ENCODE peak calls at places on chromosomes 5 and 9, in nine cellular contexts. U, Q, Z, K, G, N, I, P and W are unnamed samples.

GRCh38 chr5:1786621-1787471 is 12.8 kb downstream of the MRPL36 start:
- DNase-seq in Z (no peak), P (no peak), K (no peak), G (no peak), I (no peak), N (no peak), Q (no peak), U (no peak), W (no peak)

GRCh38 chr9:98315551-98316060 is 60.2 kb upstream of the TBC1D2 start:
- DNase-seq in K (peak), G (peak), Z (peak), U (peak), N (peak), I (peak), P (peak), Q (peak), W (peak)

GRCh38 chr5:66307647-66308257 is 163.7 kb downstream of the SREK1 start:
- DNase-seq in Z (peak), I (no peak), G (peak), K (no peak), N (peak), U (peak), Q (peak), P (no peak), W (peak)

GRCh38 chr9:134585746-134586706 is 55.6 kb upstream of the COL5A1 start:
- DNase-seq in N (peak), U (peak), I (peak), G (no peak), Z (peak), Q (no peak), P (no peak), K (no peak), W (peak)

GRCh38 chr5:141835928-141836667 is 42.1 kb downstream of the PCDH1 start:
- DNase-seq in K (no peak), Q (no peak), P (no peak), G (no peak), I (no peak), N (no peak), Z (no peak), U (peak), W (no peak)

GRCh38 chr5:151139646-151140045 is 17.9 kb downstream of the ANXA6 start:
- DNase-seq in Q (no peak), I (no peak), Z (no peak), U (no peak), G (no peak), P (no peak), N (no peak), K (no peak), W (no peak)

GRCh38 chr5:162067651-162068411 is at the start of gene GABRG2:
- DNase-seq in U (no peak), Z (no peak), N (no peak), P (no peak), Q (no peak), I (peak), G (no peak), K (no peak), W (no peak)

GRCh38 chr9:109861499-109861898 is 81.5 kb downstream of the PALM2AKAP2 start:
- DNase-seq in U (no peak), Q (no peak), N (no peak), P (no peak), Z (no peak), I (no peak), K (no peak), G (no peak), W (no peak)

GRCh38 chr9:136741885-136742568 is 713 bp downstream of the LCN10 start:
- DNase-seq in Z (no peak), P (no peak), I (no peak), U (no peak), G (no peak), Q (no peak), N (no peak), K (peak), W (no peak)

GRCh38 chr9:137802021-137802420 is 75.6 kb upstream of the CACNA1B start:
- DNase-seq in Q (no peak), G (no peak), N (no peak), I (no peak), Z (no peak), K (no peak), U (no peak), P (no peak), W (no peak)

GRCh38 chr9:133457233-133457632 is 2.5 kb upstream of the CACFD1 start:
- DNase-seq in P (no peak), G (no peak), I (no peak), N (no peak), Z (no peak), U (no peak), K (no peak), Q (no peak), W (no peak)

GRCh38 chr5:177049285-177049684 is 26.8 kb downstream of the ZNF346 start:
- DNase-seq in P (no peak), Q (no peak), G (no peak), I (no peak), U (no peak), Z (no peak), N (peak), K (no peak), W (peak)

GRCh38 chr5:24547127-24547526 is 97.7 kb downstream of the CDH10 start:
- DNase-seq in P (peak), U (no peak), K (no peak), N (no peak), G (no peak), Z (no peak), I (no peak), Q (no peak), W (no peak)

GRCh38 chr9:97853056-97853843 is at the start of gene FOXE1:
- DNase-seq in Z (no peak), I (peak), G (peak), N (no peak), Q (no peak), P (no peak), U (no peak), K (no peak), W (peak)

GRCh38 chr5:148125641-148126040 is 42.7 kb upstream of the SPINK14 start:
- DNase-seq in N (peak), Z (peak), G (peak), I (no peak), U (peak), K (no peak), Q (no peak), P (no peak), W (no peak)

GRCh38 chr5:141875795-141876627 is 2.2 kb downstream of the PCDH1 start:
- DNase-seq in N (peak), K (no peak), U (no peak), Z (peak), G (no peak), I (peak), P (no peak), Q (peak), W (no peak)

GRCh38 chr5:112684121-112684520 is 53.6 kb upstream of the APC start:
- DNase-seq in N (no peak), K (no peak), I (no peak), P (no peak), U (no peak), Z (no peak), Q (no peak), G (no peak), W (no peak)

GRCh38 chr9:23621166-23621565 is 204.9 kb downstream of the ELAVL2 start:
- DNase-seq in K (no peak), Q (no peak), P (no peak), G (no peak), I (peak), U (peak), Z (peak), N (peak), W (no peak)

GRCh38 chr9:128593039-128593438 is 40.7 kb downstream of the SPTAN1 start:
- DNase-seq in N (no peak), K (no peak), Z (no peak), I (no peak), U (no peak), P (no peak), G (no peak), Q (no peak), W (no peak)

GRCh38 chr9:135084262-135084661 is 3.2 kb upstream of the OLFM1 start:
- DNase-seq in I (no peak), U (no peak), P (no peak), N (no peak), Z (no peak), K (no peak), Q (no peak), G (no peak), W (no peak)

GRCh38 chr5:125232779-125233230 is 486.4 kb upstream of the ZNF608 start:
- DNase-seq in Q (no peak), G (no peak), P (no peak), U (peak), Z (no peak), I (no peak), K (no peak), N (no peak), W (no peak)

GRCh38 chr5:148820778-148821395 is 5.5 kb upstream of the ADRB2 start:
- DNase-seq in I (peak), U (peak), Z (peak), G (peak), P (no peak), Q (no peak), N (peak), K (no peak), W (peak)

GRCh38 chr5:167716376-167716775 is 575.1 kb upstream of the WWC1 start:
- DNase-seq in P (no peak), U (peak), Z (no peak), G (no peak), K (no peak), N (no peak), Q (no peak), I (no peak), W (no peak)

GRCh38 chr9:97703437-97704326 is 6.5 kb upstream of the XPA start:
- DNase-seq in I (no peak), U (peak), G (peak), Q (no peak), P (no peak), Z (peak), N (peak), K (no peak), W (peak)

GRCh38 chr5:7565559-7565958 is 169.6 kb downstream of the ADCY2 start:
- DNase-seq in N (no peak), Q (no peak), U (no peak), I (no peak), K (no peak), G (no peak), P (no peak), Z (no peak), W (no peak)

GRCh38 chr5:122493091-122493775 is 181.2 kb downstream of the SNCAIP start:
- DNase-seq in U (peak), Z (no peak), N (no peak), I (no peak), P (peak), K (no peak), G (no peak), Q (no peak), W (no peak)

GRCh38 chr9:6829027-6829426 is 71.3 kb downstream of the KDM4C start:
- DNase-seq in Z (no peak), N (no peak), K (no peak), P (no peak), Q (no peak), I (no peak), U (no peak), G (no peak), W (peak)

GRCh38 chr9:127353882-127354281 is 43.1 kb upstream of the SLC2A8 start:
- DNase-seq in U (no peak), G (no peak), Z (no peak), K (no peak), I (no peak), Q (no peak), N (no peak), P (no peak), W (no peak)

GRCh38 chr5:944992-945685 is 52.5 kb downstream of the TRIP13 start:
- DNase-seq in G (no peak), Z (peak), K (no peak), N (no peak), P (no peak), U (peak), I (no peak), Q (no peak), W (no peak)

GRCh38 chr5:85049020-85049419 is 664.3 kb upstream of the EDIL3 start:
- DNase-seq in P (no peak), K (no peak), G (peak), Q (no peak), Z (peak), U (peak), N (peak), I (peak), W (peak)

GRCh38 chr5:120465281-120465961 is 1.3 kb downstream of the PRR16 start:
- DNase-seq in I (peak), U (peak), K (no peak), Q (no peak), Z (no peak), N (peak), P (no peak), G (peak), W (no peak)

GRCh38 chr5:62312036-62312435 is 6.0 kb downstream of the KIF2A start:
- DNase-seq in U (no peak), G (no peak), I (no peak), P (no peak), N (peak), Q (no peak), Z (no peak), K (no peak), W (no peak)

GRCh38 chr5:1931590-1932138 is 48.9 kb upstream of the IRX4 start:
- DNase-seq in N (peak), Q (no peak), G (no peak), K (no peak), I (peak), U (no peak), Z (peak), P (peak), W (no peak)

GRCh38 chr9:93097496-93098205 is 1.6 kb downstream of the CARD19 start:
- DNase-seq in K (no peak), P (no peak), I (peak), Q (no peak), N (no peak), Z (no peak), G (no peak), U (no peak), W (no peak)

GRCh38 chr5:160231789-160232342 is 2.6 kb downstream of the FABP6 start:
- DNase-seq in P (no peak), K (no peak), G (no peak), N (no peak), Q (no peak), U (no peak), Z (no peak), I (no peak), W (no peak)

GRCh38 chr5:151574597-151574996 is 16.5 kb downstream of the FAT2 start:
- DNase-seq in I (no peak), Z (no peak), K (no peak), N (peak), U (no peak), Q (no peak), G (no peak), P (no peak), W (no peak)